ENCODE peak calls at places on chromosome 16, in eight cellular contexts. One of them, this sample, is unnamed.

GRCh38 chr16:67961551-67961957 is 6.9 kb downstream of the SLC12A4 start:
- DNase-seq in MV-4-11: no peak
- DNase-seq in effector CD4-positive, alpha-beta T cell: no peak
- DNase-seq in activated CD8-positive, alpha-beta T cell treated with anti-CD3 and anti-CD28 coated beads for 36 hours: no peak
- DNase-seq in NCI-H1417: peak
- DNase-seq in GM10248: no peak
- DNase-seq in KBM-7: no peak
- DNase-seq in effector CD8-positive, alpha-beta T cell: no peak
- DNase-seq in this sample: no peak

GRCh38 chr16:16005725-16006124 is 56.3 kb downstream of the ABCC1 start:
- DNase-seq in MV-4-11: no peak
- DNase-seq in effector CD4-positive, alpha-beta T cell: no peak
- DNase-seq in activated CD8-positive, alpha-beta T cell treated with anti-CD3 and anti-CD28 coated beads for 36 hours: no peak
- DNase-seq in NCI-H1417: no peak
- DNase-seq in GM10248: no peak
- DNase-seq in KBM-7: no peak
- DNase-seq in effector CD8-positive, alpha-beta T cell: no peak
- DNase-seq in this sample: no peak

GRCh38 chr16:22291860-22292692 is 5.1 kb upstream of the POLR3E start:
- DNase-seq in MV-4-11: peak
- DNase-seq in effector CD4-positive, alpha-beta T cell: no peak
- DNase-seq in activated CD8-positive, alpha-beta T cell treated with anti-CD3 and anti-CD28 coated beads for 36 hours: no peak
- DNase-seq in NCI-H1417: no peak
- DNase-seq in GM10248: no peak
- DNase-seq in KBM-7: peak
- DNase-seq in effector CD8-positive, alpha-beta T cell: no peak
- DNase-seq in this sample: no peak

GRCh38 chr16:289395-289997 is 6.5 kb downstream of the PDIA2 start:
- DNase-seq in MV-4-11: no peak
- DNase-seq in effector CD4-positive, alpha-beta T cell: no peak
- DNase-seq in activated CD8-positive, alpha-beta T cell treated with anti-CD3 and anti-CD28 coated beads for 36 hours: no peak
- DNase-seq in NCI-H1417: no peak
- DNase-seq in GM10248: no peak
- DNase-seq in KBM-7: no peak
- DNase-seq in effector CD8-positive, alpha-beta T cell: no peak
- DNase-seq in this sample: no peak

GRCh38 chr16:89000207-89000959 is 23.4 kb upstream of the CBFA2T3 start:
- DNase-seq in MV-4-11: no peak
- DNase-seq in effector CD4-positive, alpha-beta T cell: no peak
- DNase-seq in activated CD8-positive, alpha-beta T cell treated with anti-CD3 and anti-CD28 coated beads for 36 hours: no peak
- DNase-seq in NCI-H1417: no peak
- DNase-seq in GM10248: no peak
- DNase-seq in KBM-7: no peak
- DNase-seq in effector CD8-positive, alpha-beta T cell: no peak
- DNase-seq in this sample: no peak

GRCh38 chr16:66728804-66729203 is 22.6 kb downstream of the DYNC1LI2 start:
- DNase-seq in MV-4-11: no peak
- DNase-seq in effector CD4-positive, alpha-beta T cell: no peak
- DNase-seq in activated CD8-positive, alpha-beta T cell treated with anti-CD3 and anti-CD28 coated beads for 36 hours: no peak
- DNase-seq in NCI-H1417: no peak
- DNase-seq in GM10248: no peak
- DNase-seq in KBM-7: no peak
- DNase-seq in effector CD8-positive, alpha-beta T cell: no peak
- DNase-seq in this sample: no peak

GRCh38 chr16:28573738-28574718 is 20.3 kb downstream of the SGF29 start:
- DNase-seq in MV-4-11: no peak
- DNase-seq in effector CD4-positive, alpha-beta T cell: no peak
- DNase-seq in activated CD8-positive, alpha-beta T cell treated with anti-CD3 and anti-CD28 coated beads for 36 hours: no peak
- DNase-seq in NCI-H1417: no peak
- DNase-seq in GM10248: no peak
- DNase-seq in KBM-7: no peak
- DNase-seq in effector CD8-positive, alpha-beta T cell: no peak
- DNase-seq in this sample: peak

GRCh38 chr16:50585331-50585776 is 37.2 kb downstream of the NKD1 start:
- DNase-seq in MV-4-11: no peak
- DNase-seq in effector CD4-positive, alpha-beta T cell: no peak
- DNase-seq in activated CD8-positive, alpha-beta T cell treated with anti-CD3 and anti-CD28 coated beads for 36 hours: no peak
- DNase-seq in NCI-H1417: no peak
- DNase-seq in GM10248: no peak
- DNase-seq in KBM-7: no peak
- DNase-seq in effector CD8-positive, alpha-beta T cell: no peak
- DNase-seq in this sample: no peak

GRCh38 chr16:27869411-27869810 is 194.1 kb downstream of the GSG1L start:
- DNase-seq in MV-4-11: no peak
- DNase-seq in effector CD4-positive, alpha-beta T cell: no peak
- DNase-seq in activated CD8-positive, alpha-beta T cell treated with anti-CD3 and anti-CD28 coated beads for 36 hours: no peak
- DNase-seq in NCI-H1417: no peak
- DNase-seq in GM10248: no peak
- DNase-seq in KBM-7: no peak
- DNase-seq in effector CD8-positive, alpha-beta T cell: no peak
- DNase-seq in this sample: no peak

This sample was measured in Kasumi-1.